ENCODE peak calls at places on chromosome 1, in five cellular contexts. One of them, this sample, is unnamed.

GRCh38 chr1:97356309-97356708 is 564.5 kb downstream of the DPYD start:
- DNase-seq in AG04450: no peak
- DNase-seq in T-helper 1 cell: no peak
- DNase-seq in HT1080: no peak
- DNase-seq in endothelial cell: no peak
- DNase-seq in this sample: no peak

GRCh38 chr1:39255212-39255611 is 50.7 kb downstream of the MACF1 start:
- DNase-seq in T-helper 1 cell: no peak
- DNase-seq in AG04450: no peak
- DNase-seq in HT1080: no peak
- DNase-seq in endothelial cell: no peak
- DNase-seq in this sample: no peak

GRCh38 chr1:184686540-184686939 is 68.1 kb downstream of the EDEM3 start:
- DNase-seq in AG04450: no peak
- DNase-seq in endothelial cell: no peak
- DNase-seq in T-helper 1 cell: no peak
- DNase-seq in HT1080: no peak
- DNase-seq in this sample: peak; percentile 2

GRCh38 chr1:115650961-115651360 is 9.2 kb downstream of the VANGL1 start:
- DNase-seq in HT1080: no peak
- DNase-seq in AG04450: no peak
- DNase-seq in T-helper 1 cell: no peak
- DNase-seq in endothelial cell: no peak
- DNase-seq in this sample: no peak

GRCh38 chr1:198669023-198669698 is 30.3 kb downstream of the PTPRC start:
- DNase-seq in AG04450: peak; percentile 78
- DNase-seq in endothelial cell: no peak
- DNase-seq in HT1080: peak; percentile 95
- DNase-seq in T-helper 1 cell: no peak
- DNase-seq in this sample: peak; percentile 65

GRCh38 chr1:81296584-81296983 is 504.1 kb upstream of the ADGRL2 start:
- DNase-seq in T-helper 1 cell: no peak
- DNase-seq in AG04450: no peak
- DNase-seq in HT1080: no peak
- DNase-seq in endothelial cell: no peak
- DNase-seq in this sample: no peak

GRCh38 chr1:87953732-87954344 is 625.2 kb downstream of the LMO4 start:
- DNase-seq in HT1080: peak; percentile 66
- DNase-seq in endothelial cell: peak; percentile 59
- DNase-seq in T-helper 1 cell: peak; percentile 35
- DNase-seq in AG04450: peak; percentile 39
- DNase-seq in this sample: peak; percentile 63

GRCh38 chr1:237838904-237839534 is 51.7 kb downstream of the ZP4 start:
- DNase-seq in HT1080: no peak
- DNase-seq in AG04450: no peak
- DNase-seq in endothelial cell: no peak
- DNase-seq in T-helper 1 cell: no peak
- DNase-seq in this sample: no peak

GRCh38 chr1:6052543-6053205 is 7.0 kb downstream of the KCNAB2 start:
- DNase-seq in AG04450: peak; percentile 36
- DNase-seq in endothelial cell: peak; percentile 81
- DNase-seq in T-helper 1 cell: peak; percentile 57
- DNase-seq in HT1080: peak; percentile 37
- DNase-seq in this sample: peak; percentile 27

GRCh38 chr1:76622774-76623173 is 244.5 kb upstream of the ST6GALNAC5 start:
- DNase-seq in HT1080: no peak
- DNase-seq in AG04450: no peak
- DNase-seq in T-helper 1 cell: no peak
- DNase-seq in endothelial cell: no peak
- DNase-seq in this sample: no peak

GRCh38 chr1:74205236-74205635 is 7.2 kb downstream of the FPGT start:
- DNase-seq in T-helper 1 cell: no peak
- DNase-seq in AG04450: peak; percentile 30
- DNase-seq in HT1080: no peak
- DNase-seq in endothelial cell: no peak
- DNase-seq in this sample: no peak

GRCh38 chr1:182985876-182986275 is 32.9 kb upstream of the SHCBP1L start:
- DNase-seq in HT1080: no peak
- DNase-seq in T-helper 1 cell: no peak
- DNase-seq in endothelial cell: no peak
- DNase-seq in AG04450: no peak
- DNase-seq in this sample: no peak

GRCh38 chr1:61570191-61570590 is 154.8 kb downstream of the TM2D1 start:
- DNase-seq in endothelial cell: no peak
- DNase-seq in AG04450: no peak
- DNase-seq in T-helper 1 cell: no peak
- DNase-seq in HT1080: no peak
- DNase-seq in this sample: no peak

GRCh38 chr1:241675983-241676382 is 23.9 kb downstream of the WDR64 start:
- DNase-seq in AG04450: no peak
- DNase-seq in HT1080: no peak
- DNase-seq in endothelial cell: no peak
- DNase-seq in T-helper 1 cell: no peak
- DNase-seq in this sample: no peak

GRCh38 chr1:109275706-109276345 is 7.1 kb downstream of the PSRC1 start:
- DNase-seq in endothelial cell: no peak
- DNase-seq in HT1080: peak; percentile 80
- DNase-seq in T-helper 1 cell: no peak
- DNase-seq in AG04450: no peak
- DNase-seq in this sample: no peak

GRCh38 chr1:231166398-231166797 is 4.5 kb downstream of the TRIM67 start:
- DNase-seq in AG04450: no peak
- DNase-seq in T-helper 1 cell: no peak
- DNase-seq in HT1080: no peak
- DNase-seq in endothelial cell: no peak
- DNase-seq in this sample: no peak

GRCh38 chr1:226627924-226628623 is 79.5 kb downstream of the STUM start:
- DNase-seq in HT1080: no peak
- DNase-seq in endothelial cell: no peak
- DNase-seq in AG04450: no peak
- DNase-seq in T-helper 1 cell: no peak
- DNase-seq in this sample: no peak

GRCh38 chr1:73803380-73803779 is 394.6 kb downstream of the LRRIQ3 start:
- DNase-seq in endothelial cell: no peak
- DNase-seq in T-helper 1 cell: no peak
- DNase-seq in AG04450: no peak
- DNase-seq in HT1080: no peak
- DNase-seq in this sample: no peak

GRCh38 chr1:224076407-224076806 is 37.5 kb upstream of the FBXO28 start:
- DNase-seq in AG04450: no peak
- DNase-seq in endothelial cell: no peak
- DNase-seq in T-helper 1 cell: no peak
- DNase-seq in HT1080: no peak
- DNase-seq in this sample: no peak

GRCh38 chr1:35642472-35642955 is 1.2 kb upstream of the PSMB2 start:
- DNase-seq in HT1080: peak; percentile 70
- DNase-seq in endothelial cell: no peak
- DNase-seq in AG04450: no peak
- DNase-seq in T-helper 1 cell: no peak
- DNase-seq in this sample: no peak

GRCh38 chr1:59198565-59198964 is 98.3 kb upstream of the FGGY start:
- DNase-seq in T-helper 1 cell: no peak
- DNase-seq in endothelial cell: no peak
- DNase-seq in HT1080: no peak
- DNase-seq in AG04450: no peak
- DNase-seq in this sample: no peak

GRCh38 chr1:16013220-16013907 is 4.5 kb downstream of the HSPB7 start:
- DNase-seq in HT1080: peak; percentile 69
- DNase-seq in AG04450: no peak
- DNase-seq in endothelial cell: no peak
- DNase-seq in T-helper 1 cell: peak; percentile 10
- DNase-seq in this sample: peak; percentile 40

GRCh38 chr1:181062800-181063428 is 25.6 kb upstream of the IER5 start:
- DNase-seq in AG04450: peak; percentile 39
- DNase-seq in HT1080: no peak
- DNase-seq in T-helper 1 cell: no peak
- DNase-seq in endothelial cell: no peak
- DNase-seq in this sample: no peak

GRCh38 chr1:29785554-29785953 is 549.2 kb downstream of the PTPRU start:
- DNase-seq in AG04450: no peak
- DNase-seq in T-helper 1 cell: no peak
- DNase-seq in endothelial cell: no peak
- DNase-seq in HT1080: no peak
- DNase-seq in this sample: no peak

GRCh38 chr1:25658791-25659431 is 42.3 kb downstream of the MAN1C1 start:
- DNase-seq in AG04450: no peak
- DNase-seq in HT1080: no peak
- DNase-seq in T-helper 1 cell: no peak
- DNase-seq in endothelial cell: no peak
- DNase-seq in this sample: no peak

GRCh38 chr1:156668801-156669637 is 8.2 kb downstream of the NES start:
- DNase-seq in HT1080: no peak
- DNase-seq in T-helper 1 cell: no peak
- DNase-seq in endothelial cell: no peak
- DNase-seq in AG04450: no peak
- DNase-seq in this sample: no peak

This sample was measured in fibroblast of the conjunctiva.